ENCODE peak calls at places on chromosomes 12 and 14, in seven cellular contexts. Z is lung, N is choroid plexus epithelial cell, E is cardiac fibroblast, I is cardiac muscle cell, W is RWPE1, G is WTC11. S is an unnamed sample.

GRCh38 chr14:63328787-63329737 is 10.3 kb upstream of the GPHB5 start:
- DNase-seq in G (no peak), N (no peak), I (no peak), E (no peak), W (no peak), Z (no peak), S (no peak)

GRCh38 chr14:60721331-60722162 is 2.6 kb downstream of the SIX4 start:
- DNase-seq in I (peak; percentile 44), E (peak; percentile 37), N (peak; percentile 55), W (peak; percentile 59), Z (peak; percentile 38), G (peak; percentile 83), S (peak; percentile 67)

GRCh38 chr14:23119362-23120327 is 590 bp upstream of the CEBPE start:
- DNase-seq in W (no peak), N (no peak), G (no peak), I (no peak), E (no peak), Z (no peak), S (no peak)

GRCh38 chr14:31138301-31138700 is 69.3 kb downstream of the HECTD1 start:
- DNase-seq in E (no peak), I (peak; percentile 12), Z (no peak), N (peak; percentile 42), W (no peak), G (no peak), S (no peak)

GRCh38 chr12:42282301-42282700 is 43.6 kb downstream of the ZCRB1 start:
- DNase-seq in N (no peak), G (no peak), W (no peak), E (no peak), Z (no peak), I (no peak), S (no peak)

GRCh38 chr14:95197498-95198010 is 40.2 kb upstream of the DICER1 start:
- DNase-seq in E (no peak), N (no peak), W (peak; percentile 32), I (no peak), G (peak; percentile 44), Z (no peak), S (no peak)

GRCh38 chr12:90152897-90153624 is 444.4 kb upstream of the ATP2B1 start:
- DNase-seq in E (no peak), G (peak; percentile 15), N (peak; percentile 9), Z (no peak), I (no peak), W (no peak), S (peak; percentile 13)

GRCh38 chr12:56029166-56029519 is 8.3 kb downstream of the IKZF4 start:
- DNase-seq in E (peak; percentile 75), G (no peak), N (no peak), I (peak; percentile 75), W (no peak), Z (no peak), S (no peak)

GRCh38 chr12:96902076-96902475 is 5.0 kb upstream of the NEDD1 start:
- DNase-seq in N (peak; percentile 46), I (no peak), E (no peak), W (no peak), G (no peak), Z (no peak), S (no peak)

GRCh38 chr14:91255026-91255695 is 10.7 kb upstream of the GPR68 start:
- DNase-seq in N (no peak), W (no peak), G (no peak), I (no peak), Z (no peak), E (peak; percentile 20), S (no peak)

GRCh38 chr14:31781578-31781977 is 220.4 kb downstream of the NUBPL start:
- DNase-seq in N (no peak), E (no peak), I (no peak), G (no peak), W (no peak), Z (no peak), S (peak; percentile 14)

GRCh38 chr12:81360916-81361315 is 283.0 kb downstream of the ACSS3 start:
- DNase-seq in E (no peak), W (no peak), I (no peak), G (no peak), N (no peak), Z (no peak), S (no peak)

GRCh38 chr12:18907793-18908580 is 170.1 kb downstream of the CAPZA3 start:
- DNase-seq in E (no peak), I (no peak), W (no peak), N (peak; percentile 22), Z (no peak), G (no peak), S (no peak)

GRCh38 chr12:2267624-2268477 is 215.1 kb downstream of the CACNA1C start:
- DNase-seq in Z (no peak), N (no peak), W (no peak), I (peak; percentile 59), E (peak; percentile 64), G (peak; percentile 32), S (no peak)

GRCh38 chr12:29725587-29726320 is 58.0 kb downstream of the TMTC1 start:
- DNase-seq in I (peak; percentile 97), Z (no peak), W (no peak), E (peak; percentile 97), N (peak; percentile 99), G (no peak), S (peak; percentile 79)

GRCh38 chr14:102926104-102926503 is 3.6 kb downstream of the AMN start:
- DNase-seq in W (no peak), N (no peak), I (no peak), Z (no peak), E (no peak), G (no peak), S (no peak)

GRCh38 chr12:52769354-52769753 is 7.8 kb downstream of the KRT76 start:
- DNase-seq in N (no peak), W (no peak), I (no peak), E (no peak), Z (no peak), G (no peak), S (no peak)

GRCh38 chr14:97379091-97379531 is 581.9 kb downstream of the VRK1 start:
- DNase-seq in E (no peak), N (no peak), G (no peak), Z (no peak), W (no peak), I (no peak), S (no peak)

GRCh38 chr12:18629445-18629844 is 108.4 kb downstream of the PLCZ1 start:
- DNase-seq in E (no peak), W (no peak), Z (no peak), G (no peak), N (no peak), I (no peak), S (no peak)

GRCh38 chr12:75480469-75480949 is at the start of gene GLIPR1:
- DNase-seq in G (no peak), Z (peak; percentile 50), W (peak; percentile 87), E (peak; percentile 97), N (peak; percentile 99), I (peak; percentile 98), S (peak; percentile 95)

GRCh38 chr12:124073636-124074035 is 100.6 kb downstream of the ZNF664 start:
- DNase-seq in W (no peak), E (no peak), Z (no peak), I (no peak), N (no peak), G (no peak), S (no peak)

GRCh38 chr12:32695787-32696186 is 16.7 kb downstream of the DNM1L start:
- DNase-seq in I (no peak), Z (no peak), E (no peak), N (no peak), W (no peak), G (no peak), S (no peak)

GRCh38 chr12:7756993-7757392 is 8.0 kb upstream of the NANOGNB start:
- DNase-seq in Z (no peak), N (no peak), I (no peak), G (no peak), E (no peak), W (peak; percentile 22), S (peak; percentile 6)
- TF ChIP-seq CTCF in Z (no peak), N (no peak), I (no peak), G (no peak), E (no peak), W (no peak), S (no peak)

GRCh38 chr12:114636723-114637480 is 47.1 kb downstream of the TBX3 start:
- DNase-seq in E (peak; percentile 25), G (peak; percentile 38), W (peak; percentile 58), N (peak; percentile 41), I (peak; percentile 40), Z (no peak), S (peak; percentile 24)
- TF ChIP-seq CTCF in E (peak; percentile 44), G (no peak), W (peak; percentile 22), N (peak; percentile 71), I (peak; percentile 48), Z (no peak), S (peak; percentile 34)

GRCh38 chr12:106189341-106189740 is 50.6 kb upstream of the NUAK1 start:
- DNase-seq in N (no peak), E (no peak), I (no peak), G (no peak), Z (no peak), W (no peak), S (no peak)
- TF ChIP-seq CTCF in N (peak; percentile 3), E (no peak), I (no peak), G (no peak), Z (no peak), W (no peak), S (no peak)

DNA sequence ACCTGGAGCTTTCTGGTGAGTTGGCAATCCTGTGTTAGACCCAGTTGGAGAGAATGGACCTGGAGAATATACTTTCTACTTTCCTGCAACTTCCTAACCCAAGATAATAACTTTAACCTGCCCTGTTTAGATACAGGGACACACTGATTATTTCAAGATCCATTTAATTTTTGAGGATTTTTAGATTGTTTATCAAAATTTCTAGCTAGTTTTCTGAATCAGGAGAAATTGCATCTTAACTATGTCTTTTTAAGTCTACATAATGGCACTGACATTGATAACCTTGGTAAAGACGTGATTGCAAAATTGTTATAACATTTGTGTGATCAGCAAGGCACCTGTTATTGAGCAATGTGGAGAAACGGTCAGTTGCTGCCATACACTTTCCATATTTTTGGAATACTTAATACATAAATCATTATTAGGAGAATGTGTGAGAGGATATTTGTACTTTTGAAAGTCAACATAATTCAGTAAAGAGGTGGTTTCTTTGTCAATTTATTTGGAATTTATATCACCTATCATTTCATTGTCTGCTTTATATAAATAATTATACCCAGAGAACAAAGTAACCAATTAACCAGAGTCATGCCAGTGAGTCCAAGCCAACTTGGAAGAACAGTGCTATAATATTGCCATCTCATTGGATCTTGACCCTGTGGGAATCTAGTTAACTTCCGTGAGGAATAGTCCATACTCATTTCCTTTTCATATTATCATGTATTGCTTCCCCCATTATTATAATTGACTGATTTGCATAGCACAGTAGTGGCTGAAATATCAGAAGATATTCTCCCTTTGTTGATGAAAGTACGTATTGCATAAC is 28.4 kb downstream of the NFYB start:
- DNase-seq in E (no peak), I (no peak), W (no peak), G (no peak), N (no peak), Z (no peak), S (no peak)
- TF ChIP-seq CTCF in E (no peak), I (no peak), W (peak; percentile 25), G (no peak), N (no peak), Z (no peak), S (no peak)

DNA sequence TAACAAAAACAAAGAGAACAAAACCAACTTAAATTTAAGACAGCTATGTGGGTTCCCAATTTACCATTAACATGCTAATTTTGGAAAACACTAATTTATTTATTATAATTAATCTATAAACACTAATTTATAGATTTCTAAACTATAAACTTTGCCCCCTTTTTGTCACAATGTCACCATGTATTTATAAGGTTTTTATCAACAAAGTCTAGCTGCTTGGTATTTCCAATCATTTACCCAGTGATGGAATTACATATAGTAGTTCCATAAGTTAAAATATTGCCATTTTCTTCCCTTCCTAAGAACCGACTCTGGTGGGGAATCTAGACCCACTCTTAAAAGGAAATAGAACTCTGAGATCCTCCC is 140.7 kb downstream of the PPM1H start:
- DNase-seq in G (no peak), I (no peak), Z (no peak), N (no peak), E (no peak), W (no peak), S (no peak)
- TF ChIP-seq CTCF in G (no peak), I (no peak), Z (no peak), N (no peak), E (no peak), W (peak; percentile 53), S (no peak)

S was measured in MCF 10A.